ENCODE peak calls at places on chromosomes 3 and 15, in eight cellular contexts. S is pancreas, J is posterior cingulate gyrus, I is renal cortical epithelial cell, K is cardiac fibroblast, U is H7, Z is hepatic stellate cell, F is HFFc6. R is an unnamed sample.

GRCh38 chr3:11212784-11213183 is 58.5 kb downstream of the HRH1 start:
- DNase-seq in S (no peak), J (no peak), I (no peak), K (peak; percentile 47), U (no peak), Z (no peak), F (no peak), R (no peak)

GRCh38 chr3:36444909-36445308 is 64.6 kb downstream of the STAC start:
- DNase-seq in S (no peak), J (no peak), I (peak; percentile 69), K (peak; percentile 71), U (no peak), Z (no peak), F (no peak), R (peak; percentile 31)

GRCh38 chr3:24565053-24565452 is 70.4 kb upstream of the THRB start:
- DNase-seq in S (no peak), J (no peak), I (no peak), K (no peak), U (no peak), Z (no peak), F (no peak), R (no peak)

GRCh38 chr3:73141531-73141930 is 80.1 kb downstream of the EBLN2 start:
- DNase-seq in S (no peak), J (no peak), I (no peak), K (no peak), U (no peak), Z (no peak), F (no peak), R (peak; percentile 42)

GRCh38 chr3:86519819-86520218 is 471.1 kb downstream of the VGLL3 start:
- DNase-seq in S (no peak), J (no peak), I (no peak), K (no peak), U (no peak), Z (no peak), F (no peak), R (no peak)

GRCh38 chr3:142664819-142665218 is 59.0 kb upstream of the TRPC1 start:
- DNase-seq in S (no peak), J (no peak), I (no peak), K (no peak), U (peak; percentile 10), Z (no peak), F (no peak), R (no peak)

GRCh38 chr3:15521573-15521965 is at the start of gene COLQ:
- DNase-seq in S (no peak), J (no peak), I (no peak), K (no peak), U (no peak), Z (no peak), F (no peak), R (no peak)

GRCh38 chr3:140545197-140545596 is 132.7 kb upstream of the TRIM42 start:
- DNase-seq in S (no peak), J (no peak), I (no peak), K (no peak), U (no peak), Z (no peak), F (no peak), R (no peak)

GRCh38 chr15:77576538-77576937 is 56.2 kb downstream of the LINGO1 start:
- DNase-seq in S (no peak), J (no peak), I (no peak), K (no peak), U (no peak), Z (no peak), F (no peak), R (no peak)

R was measured in GM04504.